ENCODE peak calls at places on chromosomes 4 and X, in four cellular contexts. X is T-cell, R is thyroid gland, A is nephron progenitor cell. U is an unnamed sample.

GRCh38 chr4:158068063-158068462 is 104.8 kb downstream of the GASK1B start:
- DNase-seq in R (no peak), A (no peak), X (no peak), U (no peak)

GRCh38 chr4:118327554-118328241 is 25.1 kb downstream of the PRSS12 start:
- DNase-seq in X (no peak), A (no peak), R (no peak), U (no peak)

GRCh38 chrX:137290011-137290410 is 256.2 kb upstream of the GPR101 start:
- DNase-seq in R (no peak), X (no peak), A (no peak), U (no peak)

GRCh38 chr4:142128529-142128928 is 492.1 kb downstream of the IL15 start:
- DNase-seq in X (no peak), R (peak), A (peak), U (no peak)

GRCh38 chr4:94126669-94127068 is 81.0 kb upstream of the SMARCAD1 start:
- DNase-seq in A (no peak), R (no peak), X (no peak), U (no peak)

GRCh38 chr4:109998867-109999303 is 86.2 kb downstream of the EGF start:
- DNase-seq in X (no peak), A (peak), R (no peak), U (no peak)

GRCh38 chr4:160202802-160203201 is 1099.9 kb downstream of the RAPGEF2 start:
- DNase-seq in A (no peak), X (no peak), R (no peak), U (no peak)

GRCh38 chrX:131830400-131831184 is 192.5 kb upstream of the STK26 start:
- DNase-seq in X (peak), R (peak), A (peak), U (peak)

GRCh38 chr4:84803720-84804119 is 162.8 kb downstream of the WDFY3 start:
- DNase-seq in A (no peak), X (no peak), R (no peak), U (no peak)

GRCh38 chrX:124462931-124463330 is 116.6 kb downstream of the SH2D1A start:
- DNase-seq in X (no peak), R (no peak), A (no peak), U (no peak)

GRCh38 chr4:158796370-158797140 is 27.7 kb downstream of the FNIP2 start:
- DNase-seq in X (no peak), R (no peak), A (no peak), U (no peak)

GRCh38 chrX:16822723-16823122 is 36.5 kb downstream of the TXLNG start:
- DNase-seq in A (no peak), R (no peak), X (no peak), U (no peak)

GRCh38 chrX:24025741-24026402 is 1.1 kb downstream of the KLHL15 start:
- DNase-seq in R (peak), A (no peak), X (no peak), U (no peak)

GRCh38 chr4:175450446-175450845 is 361.6 kb downstream of the GPM6A start:
- DNase-seq in X (no peak), R (no peak), A (no peak), U (no peak)